ENCODE peak calls at places on chromosomes 11 and 22, in four cellular contexts. F is H1, E is K562, X is WTC11. I is an unnamed sample.

GRCh38 chr11:114321621-114322257 is 25.5 kb downstream of the NNMT start:
- DNase-seq in F (no peak), E (no peak), X (no peak), I (no peak)

GRCh38 chr11:47272706-47273105 is 2.8 kb downstream of the MADD start:
- DNase-seq in F (no peak), E (no peak), X (no peak), I (no peak)

GRCh38 chr11:8060801-8061554 is 20.0 kb upstream of the TUB start:
- DNase-seq in F (no peak), E (no peak), X (no peak), I (no peak)

GRCh38 chr11:67524480-67524808 is 1.2 kb upstream of the CABP2 start:
- DNase-seq in F (no peak), E (no peak), X (no peak), I (no peak)

GRCh38 chr11:73759520-73760065 is 1.3 kb downstream of the RAB6A start:
- DNase-seq in F (no peak), E (no peak), X (no peak), I (peak)

GRCh38 chr11:122202951-122203456 is 87.0 kb upstream of the BLID start:
- DNase-seq in F (peak), E (peak), X (peak), I (peak)

GRCh38 chr22:37019309-37020191 is at the start of the genes MPST and TST:
- DNase-seq in F (no peak), E (peak), X (peak), I (peak)

GRCh38 chr11:36513965-36514364 is 3.9 kb upstream of the TRAF6 start:
- DNase-seq in F (no peak), E (no peak), X (no peak), I (no peak)

GRCh38 chr11:111978028-111978771 is 41.1 kb downstream of the DIXDC1 start:
- DNase-seq in F (peak), E (no peak), X (peak), I (peak)

GRCh38 chr11:69654660-69655478 is 13.9 kb downstream of the CCND1 start:
- DNase-seq in F (no peak), E (no peak), X (no peak), I (no peak)

GRCh38 chr11:111936045-111936400 is 1.1 kb upstream of the DIXDC1 start:
- DNase-seq in F (no peak), E (no peak), X (no peak), I (no peak)

GRCh38 chr22:21641417-21641794 is 696 bp upstream of the SDF2L1 start:
- DNase-seq in F (no peak), E (peak), X (no peak), I (peak)

GRCh38 chr22:38285015-38285414 is 12.2 kb upstream of the TMEM184B start:
- DNase-seq in F (no peak), E (peak), X (no peak), I (no peak)

GRCh38 chr11:14144905-14145304 is 182.4 kb downstream of the SPON1 start:
- DNase-seq in F (no peak), E (no peak), X (no peak), I (no peak)

GRCh38 chr11:105861225-105861624 is 160.8 kb downstream of the MSANTD4 start:
- DNase-seq in F (no peak), E (no peak), X (no peak), I (no peak)

GRCh38 chr11:9203715-9204311 is 61.3 kb downstream of the DENND5A start:
- DNase-seq in F (no peak), E (no peak), X (peak), I (peak)

GRCh38 chr22:20401376-20402020 is 7.5 kb downstream of the ZNF74 start:
- DNase-seq in F (no peak), E (peak), X (no peak), I (no peak)

GRCh38 chr11:10042699-10043098 is 251.3 kb downstream of the SBF2 start:
- DNase-seq in F (no peak), E (no peak), X (no peak), I (no peak)

GRCh38 chr11:60900673-60901404 is 5.5 kb downstream of the PRPF19 start:
- DNase-seq in F (no peak), E (no peak), X (no peak), I (no peak)

GRCh38 chr22:33274214-33274828 is 216.1 kb upstream of the SYN3 start:
- DNase-seq in F (peak), E (peak), X (peak), I (no peak)

GRCh38 chr11:61811831-61812230 is 5.0 kb downstream of the FADS1 start:
- DNase-seq in F (no peak), E (no peak), X (no peak), I (no peak)

GRCh38 chr22:49212466-49212865 is 615.2 kb downstream of the BRD1 start:
- DNase-seq in F (no peak), E (no peak), X (peak), I (no peak)

GRCh38 chr11:10605941-10606381 is 37.5 kb upstream of the LYVE1 start:
- DNase-seq in F (no peak), E (no peak), X (peak), I (no peak)

GRCh38 chr11:59289356-59289755 is 69.3 kb upstream of the OR5AN1 start:
- DNase-seq in F (no peak), E (no peak), X (no peak), I (no peak)

GRCh38 chr22:49179886-49180682 is 647.6 kb downstream of the BRD1 start:
- DNase-seq in F (no peak), E (no peak), X (no peak), I (no peak)

GRCh38 chr11:2537896-2538855 is 93.4 kb downstream of the KCNQ1 start:
- DNase-seq in F (no peak), E (no peak), X (no peak), I (no peak)

GRCh38 chr11:78532991-78533861 is 41.4 kb downstream of the NARS2 start:
- DNase-seq in F (no peak), E (no peak), X (no peak), I (no peak)

GRCh38 chr11:11349870-11350325 is 3.2 kb downstream of the CSNK2A3 start:
- DNase-seq in F (no peak), E (no peak), X (no peak), I (no peak)

GRCh38 chr11:73194593-73194992 is 23.5 kb upstream of the P2RY2 start:
- DNase-seq in F (no peak), E (no peak), X (peak), I (no peak)

GRCh38 chr22:35804421-35804820 is 86.7 kb downstream of the APOL5 start:
- DNase-seq in F (no peak), E (no peak), X (no peak), I (no peak)

GRCh38 chr22:31586137-31586920 is 75.7 kb downstream of the PISD start:
- DNase-seq in F (no peak), E (no peak), X (no peak), I (no peak)

GRCh38 chr11:66891849-66892660 is 35.2 kb downstream of the LRFN4 start:
- DNase-seq in F (no peak), E (peak), X (no peak), I (no peak)

GRCh38 chr11:119830400-119830799 is 101.4 kb upstream of the NECTIN1 start:
- DNase-seq in F (no peak), E (no peak), X (no peak), I (no peak)

GRCh38 chr22:46267431-46268279 is at the start of gene TTC38:
- DNase-seq in F (peak), E (peak), X (peak), I (peak)

GRCh38 chr11:90851196-90851595 is 628.3 kb upstream of the CHORDC1 start:
- DNase-seq in F (no peak), E (no peak), X (no peak), I (no peak)

GRCh38 chr22:46833228-46833627 is 70.8 kb downstream of the TBC1D22A start:
- DNase-seq in F (peak), E (no peak), X (peak), I (no peak)

GRCh38 chr11:67117667-67118058 is 1.4 kb upstream of the KDM2A start:
- DNase-seq in F (no peak), E (no peak), X (peak), I (no peak)

GRCh38 chr22:29060251-29060650 is 1.4 kb downstream of the C22orf31 start:
- DNase-seq in F (no peak), E (no peak), X (no peak), I (no peak)

GRCh38 chr11:65212226-65212801 is 30.6 kb downstream of the CAPN1 start:
- DNase-seq in F (no peak), E (peak), X (peak), I (no peak)
- TF ChIP-seq TEAD4 in F (no peak), E (no peak), X (no peak), I (no peak)

GRCh38 chr11:94574193-94574961 is 7.2 kb downstream of the PIWIL4 start:
- DNase-seq in F (no peak), E (no peak), X (no peak), I (no peak)
- TF ChIP-seq TEAD4 in F (no peak), E (no peak), X (no peak), I (no peak)

GRCh38 chr11:116062526-116063171 is 558.4 kb upstream of the CADM1 start:
- DNase-seq in F (no peak), E (peak), X (no peak), I (peak)
- TF ChIP-seq TEAD4 in F (no peak), E (no peak), X (no peak), I (no peak)

GRCh38 chr22:45014658-45015057 is 4.9 kb upstream of the PHF21B start:
- DNase-seq in F (no peak), E (no peak), X (peak), I (no peak)
- TF ChIP-seq TEAD4 in F (no peak), E (no peak), X (no peak), I (no peak)